ENCODE peak calls at places on chromosome X, in seven cellular contexts. J is colonic mucosa; R is NCI-H774; W is GM04504; Z is iPS DF 19.7; D is NCI-H2081; E is CD4-positive, alpha-beta T cell. A is an unnamed sample.
A peak's percentile ranks its signal among the peaks of the same experiment; 100 is the strongest.

GRCh38 chrX:117936162-117936561 is 180.4 kb downstream of the KLHL13 start:
- DNase-seq in J (no peak), R (no peak), W (no peak), Z (no peak), D (no peak), E (no peak), A (peak; percentile 13)

GRCh38 chrX:9704876-9705465 is 60.7 kb downstream of the GPR143 start:
- DNase-seq in J (no peak), R (no peak), W (no peak), Z (no peak), D (no peak), E (no peak), A (no peak)

GRCh38 chrX:275476-275966 is 5.7 kb upstream of the PLCXD1 start:
- DNase-seq in J (peak; percentile 20), R (no peak), W (no peak), Z (no peak), D (no peak), E (no peak), A (peak; percentile 76)

GRCh38 chrX:47568656-47569295 is 7.8 kb downstream of the ARAF start:
- DNase-seq in J (no peak), R (no peak), W (no peak), Z (no peak), D (no peak), E (peak; percentile 37), A (no peak)

GRCh38 chrX:18288716-18289115 is 65.8 kb downstream of the SCML2 start:
- DNase-seq in J (no peak), R (no peak), W (no peak), Z (no peak), D (no peak), E (no peak), A (no peak)

GRCh38 chrX:42273387-42273786 is 350.0 kb upstream of the CASK start:
- DNase-seq in J (no peak), R (no peak), W (no peak), Z (no peak), D (no peak), E (no peak), A (no peak)

GRCh38 chrX:100404851-100405250 is 5.2 kb downstream of the PCDH19 start:
- DNase-seq in J (no peak), R (no peak), W (no peak), Z (no peak), D (no peak), E (no peak), A (no peak)

GRCh38 chrX:56503941-56504673 is 59.3 kb upstream of the UBQLN2 start:
- DNase-seq in J (no peak), R (no peak), W (peak; percentile 9), Z (no peak), D (no peak), E (no peak), A (no peak)

GRCh38 chrX:103073442-103073841 is 9.5 kb upstream of the BEX1 start:
- DNase-seq in J (no peak), R (no peak), W (no peak), Z (no peak), D (no peak), E (no peak), A (no peak)

GRCh38 chrX:39808471-39808917 is 289.3 kb downstream of the BCOR start:
- DNase-seq in J (no peak), R (no peak), W (peak; percentile 76), Z (no peak), D (no peak), E (no peak), A (peak; percentile 80)